ENCODE peak calls at places on chromosomes 12 and 14, in five cellular contexts. J is cardiac muscle cell, Z is fibroblast of the aortic adventitia, E is MCF 10A, R is lower leg skin. B is an unnamed sample.

GRCh38 chr12:25130741-25131188 is 64.2 kb downstream of the DNAI7 start:
- DNase-seq in J (peak; percentile 50), Z (peak; percentile 73), E (peak; percentile 59), R (no peak), B (no peak)

GRCh38 chr12:108313609-108314331 is 25.3 kb downstream of the CMKLR1 start:
- DNase-seq in J (peak; percentile 24), Z (no peak), E (no peak), R (no peak), B (no peak)

GRCh38 chr12:101086490-101086889 is 123.5 kb downstream of the SLC5A8 start:
- DNase-seq in J (no peak), Z (peak; percentile 13), E (peak; percentile 10), R (no peak), B (no peak)

GRCh38 chr12:122947352-122947792 is 18.9 kb downstream of the ABCB9 start:
- DNase-seq in J (no peak), Z (no peak), E (no peak), R (peak; percentile 93), B (no peak)

GRCh38 chr14:31161274-31161673 is 46.3 kb downstream of the HECTD1 start:
- DNase-seq in J (no peak), Z (no peak), E (no peak), R (no peak), B (no peak)

GRCh38 chr12:19299765-19300164 is 139.5 kb upstream of the AEBP2 start:
- DNase-seq in J (no peak), Z (no peak), E (peak; percentile 86), R (no peak), B (no peak)

GRCh38 chr14:23729720-23730387 is 93.7 kb downstream of the DHRS2 start:
- DNase-seq in J (no peak), Z (no peak), E (no peak), R (no peak), B (no peak)

GRCh38 chr12:5624873-5625272 is 193.0 kb downstream of the NTF3 start:
- DNase-seq in J (no peak), Z (no peak), E (no peak), R (peak; percentile 18), B (no peak)

GRCh38 chr12:70876952-70877351 is 43.6 kb downstream of the PTPRR start:
- DNase-seq in J (peak; percentile 29), Z (peak; percentile 74), E (peak; percentile 29), R (no peak), B (no peak)

GRCh38 chr14:100780646-100781355 is 45.1 kb upstream of the MEG3 start:
- DNase-seq in J (no peak), Z (no peak), E (no peak), R (peak; percentile 77), B (no peak)

GRCh38 chr12:48993787-48994186 is 5.4 kb downstream of the DDN start:
- DNase-seq in J (no peak), Z (no peak), E (no peak), R (no peak), B (no peak)

GRCh38 chr12:92145481-92145730 is 240 bp downstream of the BTG1 start:
- DNase-seq in J (no peak), Z (no peak), E (no peak), R (no peak), B (no peak)

GRCh38 chr14:25055998-25056687 is 6.2 kb upstream of the STXBP6 start:
- DNase-seq in J (no peak), Z (peak; percentile 14), E (no peak), R (no peak), B (no peak)

GRCh38 chr12:94616217-94616729 is 34.1 kb downstream of the TMCC3 start:
- DNase-seq in J (peak; percentile 51), Z (no peak), E (peak; percentile 69), R (no peak), B (no peak)

GRCh38 chr12:76866146-76866545 is 12.7 kb downstream of the CSRP2 start:
- DNase-seq in J (no peak), Z (no peak), E (no peak), R (no peak), B (no peak)

GRCh38 chr12:104108755-104109445 is 29.1 kb downstream of the NFYB start:
- DNase-seq in J (peak; percentile 82), Z (peak; percentile 90), E (peak; percentile 86), R (peak; percentile 97), B (no peak)

GRCh38 chr14:67251573-67252226 is 10.5 kb downstream of the PALS1 start:
- DNase-seq in J (no peak), Z (peak; percentile 75), E (no peak), R (no peak), B (no peak)

GRCh38 chr14:33802737-33803136 is 148.1 kb downstream of the EGLN3 start:
- DNase-seq in J (no peak), Z (no peak), E (no peak), R (no peak), B (no peak)

GRCh38 chr12:98352835-98353234 is 162.6 kb upstream of the TMPO start:
- DNase-seq in J (no peak), Z (peak; percentile 18), E (peak; percentile 30), R (no peak), B (no peak)

GRCh38 chr12:131137836-131138637 is 184.3 kb downstream of the ADGRD1 start:
- DNase-seq in J (no peak), Z (peak; percentile 5), E (no peak), R (peak; percentile 85), B (no peak)

GRCh38 chr12:123813349-123813748 is 51.2 kb downstream of the DNAH10 start:
- DNase-seq in J (no peak), Z (peak; percentile 57), E (peak; percentile 65), R (no peak), B (no peak)

GRCh38 chr14:69666698-69667211 is 55.4 kb downstream of the SUSD6 start:
- DNase-seq in J (no peak), Z (peak; percentile 83), E (no peak), R (peak; percentile 68), B (no peak)

GRCh38 chr14:58048219-58048618 is 103.8 kb downstream of the ARMH4 start:
- DNase-seq in J (peak; percentile 58), Z (peak; percentile 7), E (no peak), R (no peak), B (no peak)

GRCh38 chr12:4303750-4304149 is 17.3 kb upstream of the TIGAR start:
- DNase-seq in J (no peak), Z (no peak), E (no peak), R (no peak), B (no peak)

GRCh38 chr14:68843471-68844209 is 50.8 kb upstream of the ZFP36L1 start:
- DNase-seq in J (peak; percentile 75), Z (peak; percentile 74), E (peak; percentile 68), R (peak; percentile 97), B (no peak)

GRCh38 chr12:130765186-130765659 is 49.1 kb upstream of the RIMBP2 start:
- DNase-seq in J (peak; percentile 14), Z (peak; percentile 9), E (peak; percentile 30), R (no peak), B (no peak)

GRCh38 chr14:55508676-55509075 is 68.3 kb upstream of the TBPL2 start:
- DNase-seq in J (no peak), Z (peak; percentile 4), E (no peak), R (no peak), B (no peak)

GRCh38 chr14:74763803-74764531 is 851 bp downstream of the YLPM1 start:
- DNase-seq in J (peak; percentile 22), Z (peak; percentile 13), E (peak; percentile 43), R (peak; percentile 86), B (no peak)

GRCh38 chr12:71755146-71755892 is 656 bp downstream of the RAB21 start:
- DNase-seq in J (peak; percentile 40), Z (peak; percentile 68), E (peak; percentile 59), R (peak; percentile 91), B (no peak)

GRCh38 chr14:38721822-38722431 is 381.1 kb downstream of the SEC23A start:
- DNase-seq in J (peak; percentile 68), Z (peak; percentile 43), E (peak; percentile 72), R (no peak), B (no peak)

GRCh38 chr12:130118181-130118580 is 44.1 kb upstream of the FZD10 start:
- DNase-seq in J (no peak), Z (no peak), E (no peak), R (no peak), B (no peak)

GRCh38 chr14:66315548-66315947 is 170.6 kb upstream of the CCDC196 start:
- DNase-seq in J (no peak), Z (no peak), E (no peak), R (no peak), B (no peak)

GRCh38 chr14:63996016-63996415 is 143.2 kb downstream of the SYNE2 start:
- DNase-seq in J (no peak), Z (no peak), E (no peak), R (no peak), B (no peak)

GRCh38 chr14:63992858-63993257 is 140.1 kb downstream of the SYNE2 start:
- DNase-seq in J (no peak), Z (no peak), E (peak; percentile 71), R (no peak), B (no peak)

GRCh38 chr14:63995285-63995684 is 142.5 kb downstream of the SYNE2 start:
- DNase-seq in J (no peak), Z (no peak), E (no peak), R (no peak), B (no peak)

GRCh38 chr14:63991833-63992232 is 139.0 kb downstream of the SYNE2 start:
- DNase-seq in J (no peak), Z (no peak), E (no peak), R (no peak), B (no peak)

GRCh38 chr14:63993992-63994391 is 141.2 kb downstream of the SYNE2 start:
- DNase-seq in J (no peak), Z (peak; percentile 17), E (peak; percentile 18), R (no peak), B (no peak)
- TF ChIP-seq CTCF in J (peak; percentile 21), Z (peak; percentile 37), E (peak; percentile 34), R (no peak), B (no peak)

GRCh38 chr12:93402333-93403311 is 24.9 kb downstream of the NUDT4 start:
- DNase-seq in J (no peak), Z (no peak), E (no peak), R (no peak), B (no peak)

GRCh38 chr12:93397412-93397811 is 19.7 kb downstream of the NUDT4 start:
- DNase-seq in J (no peak), Z (no peak), E (no peak), R (no peak), B (no peak)
- TF ChIP-seq CTCF in J (no peak), Z (no peak), E (no peak), R (no peak), B (no peak)

GRCh38 chr14:97301931-97302559 is 504.9 kb downstream of the VRK1 start:
- DNase-seq in J (no peak), Z (no peak), E (no peak), R (no peak), B (no peak)
- TF ChIP-seq CTCF in J (no peak), Z (no peak), E (no peak), R (no peak), B (no peak)

GRCh38 chr14:99724196-99724891 is 40.2 kb downstream of the CYP46A1 start:
- DNase-seq in J (no peak), Z (no peak), E (no peak), R (no peak), B (peak; percentile 69)
- TF ChIP-seq CTCF in J (no peak), Z (no peak), E (no peak), R (no peak), B (no peak)

B was measured in vagina.